ENCODE peak calls at places on chromosomes 12 and 14, in seven cellular contexts. X is lung, I is BJ, T is body of pancreas, V is Peyer's patch, M is mesenchymal stem cell, N is left ventricle myocardium inferior. Z is an unnamed sample. For H3K27me3, the result is how much of the 10 kb centered on the place peaks cover.

GRCh38 chr14:82502043-82502442 is 968.4 kb upstream of the SEL1L start:
- DNase-seq in I (no peak), X (no peak), M (no peak), N (no peak), V (no peak), T (no peak), Z (no peak)

GRCh38 chr12:2614341-2614740 is 180.4 kb upstream of the FKBP4 start:
- DNase-seq in V (no peak), I (no peak), M (peak), X (no peak), T (no peak), N (no peak), Z (no peak)

GRCh38 chr14:45990252-45990651 is 661.3 kb downstream of the RPL10L start:
- DNase-seq in N (no peak), X (no peak), M (peak), T (no peak), I (no peak), V (no peak), Z (no peak)

GRCh38 chr12:3214508-3215365 is 137.6 kb downstream of the TSPAN9 start:
- DNase-seq in V (no peak), M (no peak), T (no peak), X (no peak), N (no peak), I (no peak), Z (no peak)

GRCh38 chr12:127607146-127607725 is 659.7 kb upstream of the TMEM132C start:
- DNase-seq in N (no peak), V (no peak), X (no peak), M (no peak), I (no peak), T (no peak), Z (no peak)

GRCh38 chr12:127342861-127343260 is 924.1 kb upstream of the TMEM132C start:
- DNase-seq in I (no peak), V (no peak), X (no peak), T (no peak), M (no peak), N (no peak), Z (peak)

GRCh38 chr14:38718519-38718918 is 384.5 kb downstream of the SEC23A start:
- DNase-seq in I (no peak), N (no peak), T (no peak), M (no peak), X (no peak), V (no peak), Z (no peak)

GRCh38 chr14:98494582-98494981 is 777.4 kb downstream of the BCL11B start:
- DNase-seq in T (no peak), N (no peak), V (no peak), M (no peak), I (no peak), X (no peak), Z (peak)

GRCh38 chr12:31234053-31234835 is 91.7 kb downstream of the SINHCAF start:
- DNase-seq in T (no peak), V (no peak), X (no peak), M (no peak), I (no peak), N (no peak), Z (no peak)

GRCh38 chr14:22428681-22429315 is 160.2 kb downstream of the DAD1 start:
- DNase-seq in N (no peak), T (no peak), X (no peak), V (no peak), M (peak), I (no peak), Z (peak)

GRCh38 chr12:117850048-117850447 is 118.7 kb downstream of the KSR2 start:
- DNase-seq in M (peak), N (no peak), X (no peak), V (peak), I (no peak), T (peak), Z (peak)

GRCh38 chr12:106098691-106099200 is 40.0 kb downstream of the NUAK1 start:
- DNase-seq in V (no peak), I (no peak), M (no peak), T (no peak), X (no peak), N (no peak), Z (no peak)

GRCh38 chr14:63632932-63633514 is 8.6 kb downstream of the WDR89 start:
- DNase-seq in N (no peak), T (no peak), I (no peak), M (peak), X (no peak), V (no peak), Z (no peak)

GRCh38 chr14:44778562-44778961 is 183.2 kb downstream of the KLHL28 start:
- DNase-seq in T (no peak), N (no peak), X (no peak), M (peak), V (no peak), I (no peak), Z (peak)

GRCh38 chr12:109934026-109934425 is 34.0 kb downstream of the TCHP start:
- DNase-seq in N (no peak), T (no peak), V (no peak), I (no peak), M (no peak), X (no peak), Z (no peak)

GRCh38 chr14:102182190-102182589 is 42.5 kb downstream of the WDR20 start:
- DNase-seq in T (no peak), M (peak), I (peak), N (no peak), V (no peak), X (no peak), Z (peak)

GRCh38 chr12:109888179-109889020 is 8.1 kb upstream of the GLTP start:
- DNase-seq in N (no peak), M (peak), X (no peak), T (no peak), V (no peak), I (peak), Z (peak)

GRCh38 chr12:51393676-51394545 is 2.7 kb upstream of the GALNT6 start:
- DNase-seq in M (peak), V (peak), N (no peak), X (no peak), T (no peak), I (peak), Z (peak)

GRCh38 chr14:85578925-85579324 is 49.0 kb downstream of the FLRT2 start:
- DNase-seq in N (no peak), I (no peak), X (no peak), M (no peak), V (no peak), T (no peak), Z (no peak)

GRCh38 chr12:108248011-108248410 is 91.1 kb downstream of the CMKLR1 start:
- DNase-seq in T (no peak), N (no peak), V (no peak), M (no peak), X (no peak), I (no peak), Z (no peak)
- H3K27me3 ChIP-seq in T (under half), N (half or more), V (under half), M (under half), X (under half), I (under half), Z (under half)

GRCh38 chr12:132389526-132390286 is 60.3 kb upstream of the GALNT9 start:
- DNase-seq in N (no peak), X (no peak), T (no peak), V (peak), M (no peak), I (no peak), Z (no peak)

GRCh38 chr12:132386926-132387497 is 57.6 kb upstream of the GALNT9 start:
- DNase-seq in M (no peak), N (no peak), X (no peak), T (no peak), V (no peak), I (no peak), Z (no peak)

GRCh38 chr12:132388379-132389015 is 59.1 kb upstream of the GALNT9 start:
- DNase-seq in V (no peak), M (no peak), I (no peak), T (no peak), X (no peak), N (no peak), Z (no peak)

GRCh38 chr12:132390287-132391076 is 61.1 kb upstream of the GALNT9 start:
- DNase-seq in N (no peak), T (no peak), V (peak), M (no peak), X (no peak), I (no peak), Z (no peak)

GRCh38 chr12:132389066-132389465 is 59.7 kb upstream of the GALNT9 start:
- DNase-seq in T (no peak), V (peak), I (no peak), M (no peak), N (no peak), X (no peak), Z (no peak)
- H3K27me3 ChIP-seq in T (under half), V (under half), I (under half), M (under half), N (half or more), X (under half), Z (under half)

DNA sequence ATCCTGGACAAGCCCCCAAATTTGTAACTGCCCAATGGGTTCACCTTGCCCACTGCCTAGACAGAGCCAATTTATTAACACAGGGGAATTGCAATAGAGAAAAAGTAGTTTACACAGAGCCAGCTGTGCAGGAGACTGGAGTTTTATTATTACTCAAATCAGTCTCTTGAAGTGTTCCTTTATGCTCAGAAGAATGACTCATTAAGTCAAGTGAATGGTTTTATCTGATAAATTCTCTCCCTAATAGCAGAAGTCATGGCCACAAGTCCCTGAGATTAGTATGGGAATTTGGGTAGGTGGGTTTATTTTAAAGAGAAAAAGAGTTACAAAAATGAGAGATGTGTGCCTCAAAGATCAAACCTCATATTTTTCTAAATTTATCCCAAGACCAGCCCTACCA is 122.8 kb upstream of the NUDT4 start:
- DNase-seq in M (no peak), N (no peak), V (no peak), I (no peak), T (no peak), X (no peak), Z (no peak)
- H3K27me3 ChIP-seq in M (under half), N (under half), V (under half), I (under half), T (under half), X (under half), Z (under half)

DNA sequence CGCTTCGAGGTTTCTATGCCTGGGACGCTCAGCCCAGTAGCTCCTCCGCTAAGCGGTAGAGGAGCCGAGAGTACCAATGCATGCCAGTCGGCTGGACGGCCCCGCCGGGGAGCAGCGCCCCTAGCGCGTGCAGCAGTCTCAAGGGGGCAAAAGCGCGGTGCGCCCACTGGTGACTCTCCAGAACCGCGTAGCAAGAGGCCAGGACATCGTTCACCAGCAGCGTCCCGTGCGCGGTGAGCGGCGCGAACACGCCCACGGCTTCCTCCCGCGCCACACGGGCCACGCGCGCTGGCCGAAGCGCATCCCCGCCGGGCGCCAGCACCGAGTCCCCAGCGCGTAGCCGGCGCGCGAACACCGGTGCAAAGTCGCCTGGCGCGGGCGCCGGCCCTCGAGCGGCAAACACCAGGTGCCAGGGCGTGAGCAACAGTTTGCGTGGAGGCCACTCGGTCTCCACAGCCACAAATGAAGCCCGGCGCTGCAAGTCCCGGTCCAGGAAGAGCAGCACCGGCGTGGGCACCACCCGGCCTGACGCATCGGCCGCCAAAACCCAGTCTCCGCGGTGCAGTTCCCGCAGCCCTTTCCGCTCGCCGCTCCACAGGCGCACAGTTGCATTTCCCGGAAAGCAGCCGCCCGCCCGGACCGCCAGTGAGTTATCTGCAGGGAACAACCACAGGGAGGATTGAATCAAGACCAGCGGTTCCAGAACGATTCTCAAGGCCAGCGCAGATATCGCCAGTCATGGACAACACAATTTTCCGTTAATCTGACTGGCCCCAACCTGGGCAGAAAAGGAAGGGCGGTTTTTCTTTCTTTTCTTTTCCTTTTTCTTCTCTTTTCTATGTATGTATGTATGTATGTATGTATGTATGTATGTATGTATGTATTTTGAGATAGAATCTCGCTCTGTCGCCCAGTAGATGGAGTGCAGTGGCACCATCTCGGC is 4.5 kb downstream of the DHH start:
- DNase-seq in N (peak), X (no peak), M (peak), V (peak), T (peak), I (no peak), Z (peak)
- H3K27me3 ChIP-seq in N (half or more), X (under half), M (half or more), V (under half), T (under half), I (under half), Z (half or more)

GRCh38 chr12:125267114-125267513 is 201.9 kb downstream of the AACS start:
- DNase-seq in N (no peak), V (no peak), T (no peak), M (no peak), X (no peak), I (no peak), Z (no peak)

GRCh38 chr12:125263385-125263784 is 198.2 kb downstream of the AACS start:
- DNase-seq in X (no peak), M (no peak), I (no peak), V (no peak), T (no peak), N (no peak), Z (no peak)

GRCh38 chr12:125259525-125259924 is 194.3 kb downstream of the AACS start:
- DNase-seq in N (no peak), V (no peak), T (no peak), M (no peak), X (no peak), I (no peak), Z (no peak)

GRCh38 chr12:125262866-125263265 is 197.6 kb downstream of the AACS start:
- DNase-seq in V (no peak), X (no peak), T (no peak), N (no peak), M (no peak), I (no peak), Z (no peak)
- H3K27me3 ChIP-seq in V (under half), X (under half), T (under half), N (under half), M (under half), I (under half), Z (under half)

GRCh38 chr12:111156304-111156703 is 212.6 kb downstream of the PHETA1 start:
- DNase-seq in T (no peak), X (no peak), N (no peak), I (no peak), V (no peak), M (no peak), Z (no peak)
- H3K27me3 ChIP-seq in T (under half), X (under half), N (half or more), I (under half), V (under half), M (under half), Z (under half)

GRCh38 chr12:111027431-111027830 is 107.1 kb upstream of the MYL2 start:
- DNase-seq in T (no peak), X (no peak), M (no peak), V (no peak), N (no peak), I (no peak), Z (no peak)
- H3K27me3 ChIP-seq in T (under half), X (under half), M (half or more), V (under half), N (half or more), I (under half), Z (half or more)

DNA sequence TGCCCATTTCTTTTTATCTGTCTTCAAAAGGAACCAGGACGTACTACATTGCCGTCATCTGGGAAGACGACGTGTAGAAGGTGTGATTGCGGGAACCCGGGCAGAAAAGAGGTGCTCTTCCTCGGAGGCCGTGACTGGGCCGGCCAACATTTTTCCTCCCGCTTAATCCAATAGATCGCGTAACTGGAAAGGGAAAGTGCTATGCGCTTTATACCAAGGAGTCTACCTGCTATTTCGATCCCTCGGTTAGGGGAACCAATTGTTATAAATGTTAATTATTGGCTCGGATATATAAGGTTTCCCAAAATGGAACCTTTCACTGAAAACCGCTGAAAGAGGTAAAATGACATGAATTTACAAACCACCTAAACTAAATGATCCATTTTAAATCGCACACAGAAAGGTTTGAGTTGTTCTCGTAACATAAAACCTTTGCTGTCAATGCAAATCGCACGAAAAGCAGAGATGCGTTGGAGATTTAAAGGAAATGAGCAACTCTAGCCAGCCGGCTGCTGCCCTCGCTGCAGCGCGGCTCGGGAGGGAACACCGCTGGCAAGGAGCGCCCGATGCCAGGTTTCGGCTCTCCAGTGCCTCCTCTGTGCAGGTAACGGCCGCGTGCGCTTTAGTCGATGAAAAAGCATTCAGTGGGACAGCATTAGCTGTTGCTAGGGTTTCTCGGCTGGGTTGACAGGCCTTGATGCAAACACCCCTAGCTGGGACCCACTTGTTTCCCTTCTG is 2.8 kb upstream of the SIX1 start:
- DNase-seq in T (no peak), V (no peak), X (no peak), I (no peak), M (no peak), N (no peak), Z (no peak)
- H3K27me3 ChIP-seq in T (under half), V (half or more), X (under half), I (under half), M (under half), N (half or more), Z (half or more)

DNA sequence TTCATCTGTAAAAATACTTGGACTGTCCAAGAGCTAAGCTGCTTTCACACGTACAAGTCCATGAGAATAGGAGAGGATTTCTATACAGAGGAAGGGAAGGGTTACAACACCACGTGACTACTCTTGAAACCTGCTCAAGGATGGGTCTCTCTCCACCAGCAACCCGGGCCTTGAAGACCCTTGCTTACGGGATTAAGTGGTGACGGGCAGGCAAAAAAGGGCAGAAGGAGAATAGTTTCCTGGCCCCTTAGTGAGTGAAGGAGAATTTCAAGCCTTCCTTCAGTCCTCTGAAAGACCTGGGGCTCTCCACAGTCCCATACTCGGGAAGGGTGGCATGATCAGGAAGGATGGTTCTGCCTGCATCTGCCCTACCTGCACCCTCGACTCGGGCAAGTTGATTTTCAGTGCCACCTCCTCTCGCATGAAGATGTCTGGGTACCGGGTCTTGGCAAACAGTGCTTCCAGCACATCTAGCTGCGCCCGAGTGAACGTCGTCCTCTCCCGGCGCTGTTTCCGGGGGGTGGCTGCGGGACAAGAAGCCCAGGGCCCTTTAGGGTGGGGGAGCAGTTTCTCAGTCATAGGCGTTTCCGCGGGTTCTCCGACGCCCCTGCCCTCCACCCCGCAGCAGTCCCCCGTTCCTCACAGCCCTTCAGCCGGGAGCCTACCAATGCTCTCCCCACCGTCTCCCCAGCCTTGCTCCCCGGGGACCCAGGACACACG is 6.3 kb downstream of the OTX2 start:
- DNase-seq in N (no peak), V (no peak), X (no peak), I (no peak), M (no peak), T (no peak), Z (no peak)
- H3K27me3 ChIP-seq in N (half or more), V (under half), X (under half), I (under half), M (half or more), T (under half), Z (half or more)

GRCh38 chr12:54049164-54049563 is 4.5 kb upstream of the HOXC4 start:
- DNase-seq in X (no peak), T (no peak), V (no peak), N (no peak), M (no peak), I (no peak), Z (no peak)

GRCh38 chr12:54048694-54049093 is 4.9 kb upstream of the HOXC4 start:
- DNase-seq in I (no peak), T (no peak), M (no peak), X (no peak), V (no peak), N (no peak), Z (no peak)

GRCh38 chr12:54051081-54051912 is 2.3 kb upstream of the HOXC4 start:
- DNase-seq in X (no peak), N (no peak), T (no peak), V (no peak), M (no peak), I (no peak), Z (no peak)

GRCh38 chr12:54051916-54052744 is 1.5 kb upstream of the HOXC4 start:
- DNase-seq in T (no peak), M (peak), V (no peak), N (no peak), I (no peak), X (no peak), Z (no peak)

GRCh38 chr12:54050479-54050805 is 3.2 kb upstream of the HOXC4 start:
- DNase-seq in I (no peak), M (no peak), T (no peak), N (no peak), X (no peak), V (no peak), Z (no peak)
- H3K27me3 ChIP-seq in I (under half), M (under half), T (under half), N (half or more), X (under half), V (under half), Z (half or more)

Z was measured in astrocyte.